ENCODE peak calls at places on chromosomes 2 and 18, in eight cellular contexts. One of them, this sample, is unnamed.
A peak's percentile ranks its signal among the peaks of the same experiment; 100 is the strongest.

GRCh38 chr18:27839141-27839540 is 337.8 kb downstream of the CDH2 start:
- DNase-seq in MM.1S: no peak
- DNase-seq in B cell: no peak
- DNase-seq in GM10248: no peak
- DNase-seq in AG10803: peak; percentile 83
- DNase-seq in mesothelial cell of epicardium: no peak
- DNase-seq in IMR-90: peak; percentile 66
- DNase-seq in WTC11: no peak
- DNase-seq in this sample: no peak

GRCh38 chr2:29212009-29212408 is 96.8 kb downstream of the CLIP4 start:
- DNase-seq in mesothelial cell of epicardium: no peak
- DNase-seq in IMR-90: no peak
- DNase-seq in B cell: no peak
- DNase-seq in WTC11: no peak
- DNase-seq in AG10803: peak; percentile 51
- DNase-seq in GM10248: no peak
- DNase-seq in MM.1S: no peak
- DNase-seq in this sample: no peak

GRCh38 chr2:8754056-8754790 is 72.4 kb downstream of the ID2 start:
- DNase-seq in GM10248: no peak
- DNase-seq in WTC11: no peak
- DNase-seq in MM.1S: no peak
- DNase-seq in AG10803: peak; percentile 50
- DNase-seq in B cell: no peak
- DNase-seq in IMR-90: peak; percentile 17
- DNase-seq in mesothelial cell of epicardium: no peak
- DNase-seq in this sample: no peak

GRCh38 chr2:88250402-88250801 is 80.3 kb downstream of the THNSL2 start:
- DNase-seq in B cell: no peak
- DNase-seq in WTC11: no peak
- DNase-seq in GM10248: no peak
- DNase-seq in IMR-90: no peak
- DNase-seq in AG10803: no peak
- DNase-seq in mesothelial cell of epicardium: no peak
- DNase-seq in MM.1S: no peak
- DNase-seq in this sample: no peak

GRCh38 chr18:59180150-59180845 is 39.7 kb upstream of the GRP start:
- DNase-seq in AG10803: peak; percentile 74
- DNase-seq in B cell: no peak
- DNase-seq in IMR-90: peak; percentile 62
- DNase-seq in WTC11: no peak
- DNase-seq in mesothelial cell of epicardium: no peak
- DNase-seq in GM10248: no peak
- DNase-seq in MM.1S: no peak
- DNase-seq in this sample: no peak

GRCh38 chr2:152376968-152377367 is 42.0 kb downstream of the FMNL2 start:
- DNase-seq in AG10803: no peak
- DNase-seq in MM.1S: no peak
- DNase-seq in WTC11: no peak
- DNase-seq in mesothelial cell of epicardium: no peak
- DNase-seq in B cell: no peak
- DNase-seq in GM10248: no peak
- DNase-seq in IMR-90: no peak
- DNase-seq in this sample: no peak

GRCh38 chr2:237207641-237208040 is 122.0 kb downstream of the COPS8 start:
- DNase-seq in AG10803: peak; percentile 96
- DNase-seq in WTC11: no peak
- DNase-seq in mesothelial cell of epicardium: no peak
- DNase-seq in IMR-90: peak; percentile 85
- DNase-seq in GM10248: no peak
- DNase-seq in MM.1S: no peak
- DNase-seq in B cell: no peak
- DNase-seq in this sample: no peak

GRCh38 chr2:11406492-11407381 is 59.2 kb downstream of the E2F6 start:
- DNase-seq in AG10803: peak; percentile 87
- DNase-seq in IMR-90: peak; percentile 93
- DNase-seq in GM10248: no peak
- DNase-seq in B cell: no peak
- DNase-seq in MM.1S: no peak
- DNase-seq in mesothelial cell of epicardium: no peak
- DNase-seq in WTC11: no peak
- DNase-seq in this sample: no peak

GRCh38 chr2:150487537-150488429 is at the start of gene RND3:
- DNase-seq in mesothelial cell of epicardium: peak; percentile 86
- DNase-seq in MM.1S: peak; percentile 92
- DNase-seq in GM10248: peak; percentile 61
- DNase-seq in AG10803: peak; percentile 99
- DNase-seq in WTC11: peak; percentile 96
- DNase-seq in IMR-90: peak; percentile 99
- DNase-seq in B cell: peak; percentile 2
- DNase-seq in this sample: peak; percentile 66

GRCh38 chr2:112640800-112641675 is 4.7 kb upstream of the SLC20A1 start:
- DNase-seq in mesothelial cell of epicardium: no peak
- DNase-seq in B cell: no peak
- DNase-seq in WTC11: no peak
- DNase-seq in IMR-90: peak; percentile 96
- DNase-seq in GM10248: no peak
- DNase-seq in MM.1S: no peak
- DNase-seq in AG10803: peak; percentile 84
- DNase-seq in this sample: no peak

DNA sequence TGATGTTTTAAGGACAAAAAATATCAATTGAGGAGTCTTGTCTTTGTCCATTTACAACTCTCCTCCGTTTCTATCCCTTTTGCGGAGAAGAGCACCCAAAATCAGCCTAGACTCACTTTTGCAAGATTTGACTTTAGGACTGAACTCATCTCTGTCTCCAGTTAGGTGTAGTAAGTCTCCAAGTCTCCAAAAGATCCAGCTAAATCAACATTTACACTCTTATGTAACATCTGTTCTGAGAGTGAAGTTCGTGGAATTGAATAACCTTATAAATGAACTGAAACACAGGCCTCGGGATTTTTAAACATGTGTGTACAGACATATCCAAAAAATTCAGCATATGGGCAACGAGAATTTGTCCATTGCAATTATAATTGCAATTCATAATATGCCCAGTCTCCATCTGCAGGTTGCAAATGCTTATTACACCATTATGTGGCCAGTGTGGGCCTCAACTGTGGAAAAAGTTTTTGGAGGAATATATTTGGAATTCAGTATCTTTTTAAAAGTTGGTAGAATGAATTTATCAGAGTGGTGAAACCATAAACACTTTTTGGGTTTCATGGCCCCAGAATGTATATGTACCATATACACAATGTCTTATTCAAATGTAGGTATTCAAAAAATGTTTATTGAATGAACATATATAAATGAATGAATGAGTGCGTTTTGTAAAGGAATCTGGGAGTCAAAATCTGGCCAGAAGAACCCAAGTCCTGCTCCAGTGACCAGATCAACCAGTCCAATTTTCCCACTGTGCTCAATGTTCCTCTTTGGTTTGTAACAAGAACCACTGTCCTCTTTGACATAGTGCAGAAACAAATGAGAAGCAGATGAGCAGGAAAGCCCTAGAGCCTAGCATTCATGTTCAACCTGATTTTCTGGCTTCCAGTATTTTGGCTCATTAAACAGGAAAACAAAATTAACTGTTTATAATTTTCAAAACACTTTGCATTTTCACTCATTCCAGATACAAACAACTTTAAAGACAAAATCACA is 23.5 kb downstream of the FAM124B start:
- DNase-seq in mesothelial cell of epicardium: no peak
- DNase-seq in B cell: no peak
- DNase-seq in AG10803: no peak
- DNase-seq in GM10248: no peak
- DNase-seq in MM.1S: no peak
- DNase-seq in WTC11: no peak
- DNase-seq in IMR-90: no peak
- DNase-seq in this sample: no peak
- TF ChIP-seq CTCF in mesothelial cell of epicardium: no peak
- TF ChIP-seq CTCF in B cell: no peak
- TF ChIP-seq CTCF in AG10803: peak; percentile 26
- TF ChIP-seq CTCF in GM10248: no peak
- TF ChIP-seq CTCF in MM.1S: no peak
- TF ChIP-seq CTCF in WTC11: no peak
- TF ChIP-seq CTCF in IMR-90: peak; percentile 18
- TF ChIP-seq CTCF in this sample: no peak

DNA sequence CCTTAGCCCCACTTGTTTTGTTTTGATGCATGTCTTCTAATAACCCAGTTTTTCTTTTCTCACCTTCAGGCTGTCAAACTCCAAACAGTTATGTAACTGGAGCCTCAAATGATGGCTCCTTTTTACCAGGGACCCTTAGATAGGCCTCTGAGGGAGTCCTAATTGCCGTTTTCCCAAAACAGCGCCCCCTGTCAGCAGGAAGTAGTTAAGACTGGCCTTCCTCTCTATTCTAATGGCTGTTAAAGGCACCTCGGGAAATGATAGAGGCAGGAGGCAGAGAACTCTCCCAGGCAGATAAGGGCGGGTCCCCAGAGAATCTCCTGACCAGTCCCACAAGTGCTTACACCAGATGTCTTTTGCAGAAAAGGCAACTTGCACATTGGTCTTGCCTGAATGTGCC is 123.2 kb downstream of the KCNS3 start:
- DNase-seq in MM.1S: no peak
- DNase-seq in WTC11: no peak
- DNase-seq in B cell: no peak
- DNase-seq in AG10803: no peak
- DNase-seq in GM10248: no peak
- DNase-seq in IMR-90: no peak
- DNase-seq in mesothelial cell of epicardium: no peak
- DNase-seq in this sample: no peak
- TF ChIP-seq CTCF in MM.1S: peak; percentile 20
- TF ChIP-seq CTCF in WTC11: peak; percentile 56
- TF ChIP-seq CTCF in B cell: no peak
- TF ChIP-seq CTCF in AG10803: no peak
- TF ChIP-seq CTCF in GM10248: no peak
- TF ChIP-seq CTCF in IMR-90: no peak
- TF ChIP-seq CTCF in mesothelial cell of epicardium: no peak
- TF ChIP-seq CTCF in this sample: peak; percentile 10

DNA sequence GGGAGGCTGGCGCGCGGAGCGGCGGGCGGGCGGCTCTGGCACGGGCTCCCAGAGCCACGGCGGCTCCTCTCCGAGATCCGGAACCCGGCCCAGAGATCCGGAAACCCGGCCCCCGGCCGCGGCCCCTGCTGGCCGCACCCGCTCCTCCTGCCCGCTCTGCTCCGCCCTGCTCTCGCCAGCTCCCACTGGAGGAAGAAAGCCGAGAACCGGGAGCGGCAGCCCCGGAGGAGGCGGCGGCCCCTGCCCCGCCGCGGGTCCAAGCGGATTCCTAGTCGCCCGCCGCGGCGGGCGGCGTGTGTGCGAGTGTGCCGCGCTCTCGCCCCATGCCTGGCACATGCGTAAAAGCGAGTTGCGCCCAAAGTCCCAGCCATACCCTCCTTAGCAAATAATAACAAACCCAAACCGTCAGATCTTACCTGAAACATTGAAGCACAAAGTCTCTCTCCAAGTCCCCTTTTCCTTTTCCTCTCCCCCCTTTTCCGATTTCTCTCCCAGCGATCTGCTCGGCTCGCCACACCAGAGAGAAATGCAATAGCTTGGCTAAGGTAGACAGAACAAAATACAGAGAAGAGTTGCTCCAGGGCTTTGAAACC is 108.7 kb upstream of the KCTD1 start:
- DNase-seq in MM.1S: peak; percentile 60
- DNase-seq in IMR-90: peak; percentile 36
- DNase-seq in WTC11: peak; percentile 69
- DNase-seq in AG10803: peak; percentile 61
- DNase-seq in mesothelial cell of epicardium: peak; percentile 44
- DNase-seq in GM10248: peak; percentile 46
- DNase-seq in B cell: peak; percentile 11
- DNase-seq in this sample: peak; percentile 65
- TF ChIP-seq CTCF in MM.1S: no peak
- TF ChIP-seq CTCF in IMR-90: peak; percentile 28
- TF ChIP-seq CTCF in WTC11: no peak
- TF ChIP-seq CTCF in AG10803: peak; percentile 40
- TF ChIP-seq CTCF in mesothelial cell of epicardium: no peak
- TF ChIP-seq CTCF in GM10248: no peak
- TF ChIP-seq CTCF in B cell: no peak
- TF ChIP-seq CTCF in this sample: no peak

DNA sequence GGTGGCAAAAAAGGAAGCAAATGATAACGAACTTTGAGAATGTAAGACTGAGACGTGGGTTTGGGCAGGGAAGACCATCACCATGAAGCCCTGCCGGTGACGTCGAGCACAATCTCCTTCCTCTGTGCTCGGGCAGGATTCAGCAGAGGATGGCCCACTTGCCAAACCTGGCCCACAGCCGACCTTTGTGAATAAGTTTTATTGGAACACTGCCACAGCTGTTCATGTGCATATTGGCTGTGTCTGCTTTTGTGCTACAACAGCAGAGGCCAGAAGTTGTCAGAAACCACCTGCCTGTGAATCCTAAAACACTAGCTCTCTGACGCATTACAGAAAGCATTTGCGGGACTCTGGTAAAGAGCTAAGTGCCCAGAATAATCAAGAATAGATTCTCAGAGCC is 223.9 kb downstream of the MYT1L start:
- DNase-seq in MM.1S: no peak
- DNase-seq in WTC11: no peak
- DNase-seq in mesothelial cell of epicardium: no peak
- DNase-seq in AG10803: no peak
- DNase-seq in GM10248: no peak
- DNase-seq in B cell: no peak
- DNase-seq in IMR-90: no peak
- DNase-seq in this sample: no peak
- TF ChIP-seq CTCF in MM.1S: no peak
- TF ChIP-seq CTCF in WTC11: no peak
- TF ChIP-seq CTCF in mesothelial cell of epicardium: no peak
- TF ChIP-seq CTCF in AG10803: no peak
- TF ChIP-seq CTCF in GM10248: no peak
- TF ChIP-seq CTCF in B cell: no peak
- TF ChIP-seq CTCF in IMR-90: no peak
- TF ChIP-seq CTCF in this sample: no peak

GRCh38 chr2:96526101-96526591 is 10.4 kb upstream of the ARID5A start:
- DNase-seq in GM10248: no peak
- DNase-seq in mesothelial cell of epicardium: no peak
- DNase-seq in AG10803: no peak
- DNase-seq in B cell: no peak
- DNase-seq in IMR-90: no peak
- DNase-seq in MM.1S: peak; percentile 99
- DNase-seq in WTC11: no peak
- DNase-seq in this sample: no peak

GRCh38 chr2:96527990-96528679 is 8.4 kb upstream of the ARID5A start:
- DNase-seq in GM10248: no peak
- DNase-seq in MM.1S: peak; percentile 52
- DNase-seq in mesothelial cell of epicardium: no peak
- DNase-seq in B cell: no peak
- DNase-seq in AG10803: no peak
- DNase-seq in IMR-90: peak; percentile 60
- DNase-seq in WTC11: no peak
- DNase-seq in this sample: no peak

GRCh38 chr2:96526615-96527014 is 9.9 kb upstream of the ARID5A start:
- DNase-seq in AG10803: no peak
- DNase-seq in IMR-90: no peak
- DNase-seq in GM10248: no peak
- DNase-seq in WTC11: no peak
- DNase-seq in mesothelial cell of epicardium: no peak
- DNase-seq in MM.1S: no peak
- DNase-seq in B cell: no peak
- DNase-seq in this sample: no peak

GRCh38 chr2:96528680-96529375 is 7.7 kb upstream of the ARID5A start:
- DNase-seq in IMR-90: no peak
- DNase-seq in mesothelial cell of epicardium: no peak
- DNase-seq in AG10803: no peak
- DNase-seq in GM10248: no peak
- DNase-seq in B cell: no peak
- DNase-seq in MM.1S: no peak
- DNase-seq in WTC11: no peak
- DNase-seq in this sample: no peak

GRCh38 chr2:96527052-96527964 is 9.2 kb upstream of the ARID5A start:
- DNase-seq in B cell: peak; percentile 66
- DNase-seq in GM10248: peak; percentile 83
- DNase-seq in AG10803: no peak
- DNase-seq in mesothelial cell of epicardium: no peak
- DNase-seq in WTC11: peak; percentile 59
- DNase-seq in MM.1S: peak; percentile 84
- DNase-seq in IMR-90: peak; percentile 18
- DNase-seq in this sample: peak; percentile 87
- TF ChIP-seq CTCF in B cell: peak; percentile 50
- TF ChIP-seq CTCF in GM10248: peak; percentile 29
- TF ChIP-seq CTCF in AG10803: peak; percentile 28
- TF ChIP-seq CTCF in mesothelial cell of epicardium: no peak
- TF ChIP-seq CTCF in WTC11: no peak
- TF ChIP-seq CTCF in MM.1S: no peak
- TF ChIP-seq CTCF in IMR-90: peak; percentile 47
- TF ChIP-seq CTCF in this sample: peak; percentile 30